ENCODE peak calls at places on chromosomes 5 and 9, in eight cellular contexts. E is CD8-positive, alpha-beta T cell; T is upper lobe of right lung; Q is Peyer's patch; J is fibroblast of lung; Y is GM23248; B is gastrocnemius medialis; V is A549. S is an unnamed sample.

GRCh38 chr5:157290981-157291711 is 25.2 kb downstream of the CYFIP2 start:
- DNase-seq in Q (peak; percentile 77), T (no peak), J (peak; percentile 28), V (peak; percentile 54), B (no peak), E (no peak), Y (no peak), S (no peak)

GRCh38 chr5:93189707-93190120 is 391.3 kb downstream of the NR2F1-AS1 start:
- DNase-seq in T (no peak), B (no peak), E (no peak), J (peak; percentile 99), Q (no peak), Y (peak; percentile 94), V (peak; percentile 18), S (no peak)

GRCh38 chr9:110049699-110050450 is 158.1 kb downstream of the C9orf152 start:
- DNase-seq in B (no peak), T (peak; percentile 69), V (no peak), J (peak; percentile 36), Q (peak; percentile 58), E (no peak), Y (peak; percentile 70), S (peak; percentile 87)

GRCh38 chr9:83011611-83012010 is 51.3 kb downstream of the RASEF start:
- DNase-seq in Y (no peak), B (no peak), V (no peak), J (peak; percentile 92), Q (no peak), E (no peak), T (no peak), S (no peak)

GRCh38 chr9:94982211-94982610 is 255.7 kb downstream of the AOPEP start:
- DNase-seq in V (no peak), Y (no peak), T (no peak), B (no peak), E (no peak), Q (no peak), J (no peak), S (no peak)

GRCh38 chr5:115514220-115514619 is 30.4 kb downstream of the FEM1C start:
- DNase-seq in V (no peak), J (no peak), Q (no peak), E (no peak), B (no peak), Y (no peak), T (no peak), S (no peak)

GRCh38 chr5:56155085-56155484 is 78.0 kb downstream of the ANKRD55 start:
- DNase-seq in J (no peak), Q (no peak), E (no peak), V (no peak), T (no peak), Y (no peak), B (no peak), S (no peak)

GRCh38 chr5:116947691-116948528 is 373.3 kb upstream of the SEMA6A start:
- DNase-seq in V (peak; percentile 11), T (peak; percentile 75), E (peak; percentile 39), Q (peak; percentile 73), B (no peak), Y (peak; percentile 7), J (peak; percentile 6), S (peak; percentile 82)

GRCh38 chr9:123955637-123956036 is 25.7 kb upstream of the DENND1A start:
- DNase-seq in T (no peak), E (no peak), Y (no peak), Q (no peak), J (no peak), B (no peak), V (no peak), S (no peak)

GRCh38 chr5:1479581-1480188 is 34.4 kb upstream of the SLC6A3 start:
- DNase-seq in J (no peak), B (no peak), Y (peak; percentile 77), V (peak; percentile 40), E (peak; percentile 42), T (no peak), Q (no peak), S (peak; percentile 90)

GRCh38 chr9:2403701-2404100 is 217.9 kb upstream of the VLDLR start:
- DNase-seq in B (no peak), V (no peak), E (no peak), Q (no peak), T (no peak), Y (no peak), J (peak; percentile 23), S (no peak)

GRCh38 chr9:99184427-99185327 is 37.1 kb downstream of the ALG2 start:
- DNase-seq in Y (peak; percentile 90), B (peak; percentile 70), J (peak; percentile 90), V (peak; percentile 78), T (peak; percentile 84), E (peak; percentile 76), Q (peak; percentile 82), S (peak; percentile 90)

GRCh38 chr5:111792659-111793058 is 35.7 kb upstream of the NREP start:
- DNase-seq in B (no peak), J (peak; percentile 59), Q (no peak), E (no peak), T (no peak), Y (peak; percentile 88), V (no peak), S (no peak)

GRCh38 chr9:86767373-86767772 is 179.9 kb downstream of the GAS1 start:
- DNase-seq in E (no peak), V (no peak), Y (no peak), T (no peak), J (peak; percentile 54), B (no peak), Q (no peak), S (no peak)

GRCh38 chr9:76453785-76454184 is 5.2 kb upstream of the GCNT1 start:
- DNase-seq in V (no peak), Y (peak; percentile 84), E (no peak), B (no peak), T (no peak), J (peak; percentile 53), Q (no peak), S (no peak)

GRCh38 chr9:137832830-137833590 is 44.6 kb upstream of the CACNA1B start:
- DNase-seq in T (no peak), J (no peak), B (no peak), V (no peak), Q (no peak), Y (no peak), E (no peak), S (no peak)

GRCh38 chr5:35058395-35058794 is 10.6 kb upstream of the AGXT2 start:
- DNase-seq in E (no peak), T (no peak), B (no peak), Q (no peak), V (no peak), J (no peak), Y (no peak), S (no peak)

GRCh38 chr5:125396462-125396861 is 650.0 kb upstream of the ZNF608 start:
- DNase-seq in J (no peak), T (no peak), Q (no peak), B (no peak), E (no peak), Y (no peak), V (no peak), S (no peak)

GRCh38 chr5:122882836-122883235 is 37.4 kb downstream of the SNX24 start:
- DNase-seq in B (no peak), V (no peak), Y (peak; percentile 75), J (peak; percentile 67), T (no peak), E (no peak), Q (no peak), S (no peak)

GRCh38 chr9:126030716-126031115 is 283.5 kb downstream of the PBX3 start:
- DNase-seq in E (no peak), T (no peak), B (no peak), J (no peak), Y (no peak), Q (peak; percentile 34), V (no peak), S (peak; percentile 67)
- H3K4me3 ChIP-seq in E (no peak overlapping the region), T (no peak overlapping the region), B (no peak overlapping the region), J (no peak overlapping the region), Y (no peak overlapping the region), Q (no peak overlapping the region), V (no peak overlapping the region), S (no peak overlapping the region)

DNA sequence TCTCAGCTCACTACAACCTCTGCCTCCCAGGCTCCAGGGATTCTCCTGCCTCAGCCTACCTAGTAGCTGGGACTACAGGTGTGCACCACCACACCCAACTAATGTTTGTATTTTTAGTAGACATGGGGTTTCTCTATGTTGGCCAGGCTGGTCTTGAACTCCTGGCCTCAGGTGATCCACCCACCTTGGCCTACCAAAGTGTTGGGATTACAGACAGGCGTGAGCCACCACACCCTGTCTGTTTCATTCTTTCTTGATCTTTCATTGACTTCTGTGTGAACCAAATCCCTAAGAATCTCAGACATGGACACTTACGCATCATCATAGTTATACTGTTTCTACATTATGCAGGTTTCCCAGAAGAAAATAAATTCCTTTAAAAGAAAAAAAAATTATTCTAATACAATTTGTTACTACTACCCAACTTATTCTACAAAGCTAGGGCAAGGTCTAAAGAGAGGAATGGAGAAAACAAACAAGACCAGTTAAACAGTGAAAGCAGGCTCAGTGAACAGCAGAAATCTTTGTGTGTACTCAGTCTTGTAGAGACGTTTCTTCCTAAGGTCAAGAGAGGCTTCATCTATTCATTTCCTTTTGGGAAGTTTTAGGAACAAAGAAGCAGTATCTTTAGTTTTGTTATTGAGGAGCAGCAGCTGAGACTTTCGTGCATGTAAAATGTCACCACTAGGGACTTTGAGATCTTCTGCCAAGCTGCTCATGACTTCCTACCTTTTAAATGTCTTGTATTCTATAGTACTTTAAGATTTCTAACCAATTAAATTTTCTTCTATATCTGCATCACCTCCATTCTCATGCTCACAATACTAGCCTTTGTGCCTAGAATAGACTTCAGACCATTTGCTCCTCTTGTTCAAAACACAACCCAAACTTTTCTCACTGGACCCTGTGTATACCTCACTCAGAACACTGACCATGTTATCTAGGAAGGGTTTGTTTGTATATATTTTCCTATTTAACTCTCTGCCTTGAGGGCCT is 5.6 kb upstream of the HMGCR start:
- DNase-seq in T (no peak), Y (no peak), J (no peak), B (no peak), E (no peak), Q (no peak), V (no peak), S (no peak)
- H3K4me1 ChIP-seq in T (peaks cover 6% of the 10 kb centered on the region), Y (peaks cover 4% of the 10 kb centered on the region), J (no peaks in the 10 kb centered on the region), B (no peaks in the 10 kb centered on the region), E (peaks cover 5% of the 10 kb centered on the region), Q (no peaks in the 10 kb centered on the region), V (peaks cover 8% of the 10 kb centered on the region), S (peaks cover 10% of the 10 kb centered on the region)

GRCh38 chr9:118192807-118193206 is 488.6 kb downstream of the TLR4 start:
- DNase-seq in B (no peak), Y (no peak), E (no peak), J (no peak), V (no peak), T (no peak), Q (no peak), S (no peak)
- H3K9me3 ChIP-seq in B (no peaks in the 10 kb centered on the region), Y (no peaks in the 10 kb centered on the region), E (no peaks in the 10 kb centered on the region), J (no peaks in the 10 kb centered on the region), V (peaks cover 3% of the 10 kb centered on the region), T (peaks cover 5% of the 10 kb centered on the region), Q (no peaks in the 10 kb centered on the region), S (no peaks in the 10 kb centered on the region)

DNA sequence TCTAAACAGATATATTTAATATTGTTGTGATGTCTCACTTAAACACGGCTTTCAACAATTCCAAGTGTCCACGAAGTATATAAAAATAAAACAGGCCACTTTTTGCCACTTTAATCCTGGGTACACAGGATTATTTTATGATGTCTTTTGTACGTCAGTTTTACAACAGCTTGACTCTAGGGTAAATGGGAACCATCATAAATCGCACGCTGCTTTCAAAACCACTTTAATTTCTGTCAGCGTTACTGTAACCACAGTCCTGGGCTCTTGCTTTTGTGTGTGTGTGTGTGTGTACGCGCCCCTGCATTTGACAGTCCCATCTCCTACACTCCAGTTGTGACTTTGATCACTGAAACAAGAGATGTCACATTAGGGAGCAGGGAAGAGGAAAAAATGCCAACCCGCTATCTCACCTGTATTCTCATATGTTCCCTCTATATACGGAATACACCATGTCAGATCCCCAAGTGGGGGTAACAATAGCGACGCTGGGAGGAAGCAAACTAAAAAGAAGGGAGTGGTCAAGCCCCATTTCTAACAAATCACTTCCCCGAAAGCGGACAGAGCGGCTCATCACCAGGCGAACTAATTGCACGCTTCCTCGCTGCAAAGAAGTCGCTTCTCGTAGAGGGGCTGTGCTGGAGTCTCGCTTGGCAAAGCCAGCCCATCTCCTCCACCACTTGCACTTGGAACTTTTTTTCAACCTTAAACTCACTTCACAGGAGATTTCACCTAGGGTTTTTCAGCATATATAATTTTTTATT is 1.1 kb downstream of the BNC2 start:
- DNase-seq in Q (no peak), Y (no peak), E (no peak), T (no peak), V (no peak), B (no peak), J (peak; percentile 52), S (no peak)
- H3K4me3 ChIP-seq in Q (no peak overlapping the region), Y (peak overlapping the region; percentile 95), E (no peak overlapping the region), T (peak overlapping the region; percentile 62), V (peak overlapping the region; percentile 90), B (peak overlapping the region; percentile 78), J (peak overlapping the region; percentile 66), S (peak overlapping the region; percentile 53)

S was measured in spleen.